ENCODE peak calls at places on chromosomes 7 and 10, in five cellular contexts. L is midbrain; B is activated T-helper 1 cell treated with anti-CD3 and anti-CD28 coated beads, Interleukin-12 subunit alpha, Interleukin-12 subunit beta, Interleukin-2, Interleukin-4 antibody, amounts not matched to agents 30 ng/mL and 10 ng/mL and 1 ng/mL, durations not matched to agents 14 hours and 24 hours and 36 hours; E is heart right ventricle; D is retina. M is an unnamed sample.

GRCh38 chr10:43110318-43111071 is 27.8 kb upstream of the CSGALNACT2 start:
- DNase-seq in L (no peak), B (no peak), E (peak; percentile 48), D (no peak), M (no peak)

GRCh38 chr7:149621776-149622175 is 124.2 kb upstream of the ZNF746 start:
- DNase-seq in L (no peak), B (no peak), E (no peak), D (no peak), M (no peak)

GRCh38 chr10:111281516-111281915 is 204.7 kb downstream of the ADRA2A start:
- DNase-seq in L (no peak), B (no peak), E (no peak), D (no peak), M (no peak)

GRCh38 chr10:133318494-133319127 is 9.9 kb downstream of the ZNF511 start:
- DNase-seq in L (peak; percentile 36), B (peak; percentile 60), E (peak; percentile 63), D (peak; percentile 94), M (no peak)

GRCh38 chr7:33669251-33669670 is 236.1 kb upstream of the BMPER start:
- DNase-seq in L (no peak), B (no peak), E (no peak), D (no peak), M (no peak)

GRCh38 chr10:60964257-60965235 is 20.6 kb upstream of the RHOBTB1 start:
- DNase-seq in L (peak; percentile 90), B (peak; percentile 23), E (peak; percentile 40), D (peak; percentile 45), M (peak; percentile 92)

GRCh38 chr7:68507644-68508043 is 1090.6 kb upstream of the AUTS2 start:
- DNase-seq in L (no peak), B (no peak), E (no peak), D (no peak), M (no peak)

GRCh38 chr10:45370202-45370955 is 3.6 kb upstream of the ALOX5 start:
- DNase-seq in L (no peak), B (no peak), E (no peak), D (no peak), M (no peak)

GRCh38 chr7:151756076-151756731 is 120.7 kb downstream of the PRKAG2 start:
- DNase-seq in L (no peak), B (peak; percentile 20), E (no peak), D (no peak), M (no peak)

GRCh38 chr10:13047529-13048206 is 46.2 kb upstream of the CCDC3 start:
- DNase-seq in L (no peak), B (no peak), E (no peak), D (no peak), M (peak; percentile 37)

GRCh38 chr7:108097703-108098102 is 32.5 kb downstream of the LAMB4 start:
- DNase-seq in L (no peak), B (no peak), E (no peak), D (no peak), M (no peak)

GRCh38 chr10:351770-352318 is 216.6 kb downstream of the ZMYND11 start:
- DNase-seq in L (no peak), B (no peak), E (no peak), D (no peak), M (no peak)

GRCh38 chr7:67711706-67712105 is 715.1 kb downstream of the TYW1 start:
- DNase-seq in L (no peak), B (no peak), E (no peak), D (no peak), M (no peak)

GRCh38 chr10:28202941-28203352 is 99.9 kb downstream of the MPP7 start:
- DNase-seq in L (no peak), B (no peak), E (peak; percentile 27), D (no peak), M (no peak)

GRCh38 chr10:110992011-110992800 is 72.8 kb downstream of the SHOC2 start:
- DNase-seq in L (peak; percentile 8), B (no peak), E (no peak), D (no peak), M (no peak)

GRCh38 chr10:5965266-5965665 is 12.1 kb downstream of the IL15RA start:
- DNase-seq in L (no peak), B (no peak), E (no peak), D (no peak), M (peak; percentile 64)

GRCh38 chr7:6486438-6487183 is 38.9 kb upstream of the DAGLB start:
- DNase-seq in L (no peak), B (no peak), E (no peak), D (no peak), M (no peak)

GRCh38 chr10:71015674-71016073 is 127.3 kb upstream of the PCBD1 start:
- DNase-seq in L (no peak), B (no peak), E (no peak), D (no peak), M (no peak)

GRCh38 chr10:4242561-4243035 is 457.6 kb upstream of the KLF6 start:
- DNase-seq in L (no peak), B (no peak), E (peak; percentile 27), D (peak; percentile 21), M (no peak)

GRCh38 chr7:1413936-1414639 is 45.2 kb downstream of the MICALL2 start:
- DNase-seq in L (no peak), B (no peak), E (no peak), D (no peak), M (no peak)

GRCh38 chr7:4201566-4201965 is 480.5 kb upstream of the FOXK1 start:
- DNase-seq in L (no peak), B (no peak), E (no peak), D (no peak), M (no peak)

GRCh38 chr7:28953628-28954027 is 4.5 kb downstream of the TRIL start:
- DNase-seq in L (no peak), B (no peak), E (no peak), D (no peak), M (no peak)

GRCh38 chr7:91034459-91035368 is 229.5 kb upstream of the FZD1 start:
- DNase-seq in L (peak; percentile 68), B (no peak), E (no peak), D (peak; percentile 69), M (no peak)

GRCh38 chr7:142632291-142633134 is 116.8 kb upstream of the PRSS1 start:
- DNase-seq in L (peak; percentile 86), B (peak; percentile 49), E (peak; percentile 18), D (peak; percentile 86), M (peak; percentile 36)

GRCh38 chr10:44512345-44513095 is 127.6 kb upstream of the CXCL12 start:
- DNase-seq in L (no peak), B (no peak), E (no peak), D (no peak), M (no peak)

GRCh38 chr7:122691569-122692235 is 7.2 kb downstream of the RNF133 start:
- DNase-seq in L (no peak), B (no peak), E (no peak), D (no peak), M (no peak)

GRCh38 chr10:12589789-12590188 is 240.4 kb downstream of the CAMK1D start:
- DNase-seq in L (no peak), B (no peak), E (no peak), D (peak; percentile 11), M (no peak)